ENCODE peak calls at places on chromosomes 13 and 19, in seven cellular contexts. Q is Calu3, F is astrocyte of the spinal cord, S is cardiac fibroblast, K is WTC11, I is fibroblast of the aortic adventitia, A is HCT116. J is an unnamed sample.

GRCh38 chr13:44908266-44908665 is 81.0 kb downstream of the NUFIP1 start:
- DNase-seq in I (no peak), Q (no peak), A (no peak), S (peak; percentile 9), K (no peak), F (no peak), J (no peak)

GRCh38 chr19:38251564-38252051 is 4.6 kb downstream of the PPP1R14A start:
- DNase-seq in F (no peak), Q (no peak), K (no peak), I (no peak), S (peak; percentile 40), A (no peak), J (no peak)

GRCh38 chr13:93182406-93182805 is 44.2 kb upstream of the GPC6 start:
- DNase-seq in F (no peak), Q (no peak), I (no peak), A (no peak), S (no peak), K (no peak), J (no peak)

GRCh38 chr19:10295305-10295846 is 5.6 kb downstream of the ICAM5 start:
- DNase-seq in A (no peak), Q (peak; percentile 49), F (no peak), I (no peak), K (peak; percentile 58), S (no peak), J (peak; percentile 58)

GRCh38 chr19:51654783-51655182 is 8.2 kb upstream of the SIGLEC14 start:
- DNase-seq in A (no peak), I (no peak), K (peak; percentile 34), S (no peak), F (no peak), Q (no peak), J (no peak)

GRCh38 chr13:112254900-112255299 is 121.3 kb upstream of the SPACA7 start:
- DNase-seq in F (no peak), S (no peak), K (no peak), Q (no peak), A (no peak), I (no peak), J (peak; percentile 9)

GRCh38 chr13:95355491-95355890 is 54.2 kb upstream of the ABCC4 start:
- DNase-seq in F (peak; percentile 66), K (no peak), I (peak; percentile 12), S (peak; percentile 51), Q (no peak), A (no peak), J (no peak)

GRCh38 chr13:21218351-21219043 is 42.0 kb downstream of the MRPL57 start:
- DNase-seq in K (no peak), Q (no peak), I (no peak), S (no peak), F (no peak), A (no peak), J (no peak)

GRCh38 chr13:40130871-40131636 is 475.6 kb downstream of the COG6 start:
- DNase-seq in I (peak; percentile 29), S (peak; percentile 92), K (no peak), Q (no peak), A (peak; percentile 40), F (peak; percentile 59), J (no peak)

GRCh38 chr13:39037410-39037879 is 444 bp downstream of the PROSER1 start:
- DNase-seq in A (no peak), K (no peak), Q (no peak), S (no peak), F (no peak), I (no peak), J (no peak)
- TF ChIP-seq CTCF in A (no peak), K (no peak), Q (no peak), S (no peak), F (no peak), I (no peak), J (no peak)

DNA sequence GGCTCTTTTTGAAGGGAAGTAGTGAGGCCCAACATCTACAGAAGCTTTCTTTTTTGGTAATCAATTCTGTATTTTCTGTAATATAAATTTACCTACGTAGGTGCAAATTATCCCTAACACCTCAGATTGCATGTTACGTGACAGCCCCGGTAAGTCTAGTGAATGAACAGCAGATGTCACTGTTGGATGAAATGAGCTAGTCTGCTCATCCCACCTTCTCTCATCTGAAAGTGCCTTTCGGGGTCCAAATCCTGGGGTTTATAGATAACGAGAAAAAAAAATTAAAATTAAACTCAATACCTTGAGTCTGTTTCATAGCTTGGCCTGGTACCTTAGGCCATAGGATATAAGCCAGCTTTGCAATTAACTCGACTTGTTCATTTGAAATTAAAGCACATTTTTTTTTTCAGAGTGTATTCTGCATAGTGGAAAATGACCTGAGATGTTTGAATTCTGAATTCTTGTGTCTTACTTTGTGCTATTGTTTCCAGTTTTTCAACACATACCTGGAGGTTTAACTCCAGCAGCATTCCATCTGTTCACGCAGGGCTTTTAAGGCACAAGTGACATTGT is 548.2 kb downstream of the GPC5 start:
- DNase-seq in A (no peak), S (peak; percentile 1), K (no peak), I (peak; percentile 0), F (peak; percentile 8), Q (no peak), J (no peak)
- TF ChIP-seq CTCF in A (no peak), S (peak; percentile 3), K (peak; percentile 37), I (no peak), F (peak; percentile 70), Q (no peak), J (peak; percentile 38)

DNA sequence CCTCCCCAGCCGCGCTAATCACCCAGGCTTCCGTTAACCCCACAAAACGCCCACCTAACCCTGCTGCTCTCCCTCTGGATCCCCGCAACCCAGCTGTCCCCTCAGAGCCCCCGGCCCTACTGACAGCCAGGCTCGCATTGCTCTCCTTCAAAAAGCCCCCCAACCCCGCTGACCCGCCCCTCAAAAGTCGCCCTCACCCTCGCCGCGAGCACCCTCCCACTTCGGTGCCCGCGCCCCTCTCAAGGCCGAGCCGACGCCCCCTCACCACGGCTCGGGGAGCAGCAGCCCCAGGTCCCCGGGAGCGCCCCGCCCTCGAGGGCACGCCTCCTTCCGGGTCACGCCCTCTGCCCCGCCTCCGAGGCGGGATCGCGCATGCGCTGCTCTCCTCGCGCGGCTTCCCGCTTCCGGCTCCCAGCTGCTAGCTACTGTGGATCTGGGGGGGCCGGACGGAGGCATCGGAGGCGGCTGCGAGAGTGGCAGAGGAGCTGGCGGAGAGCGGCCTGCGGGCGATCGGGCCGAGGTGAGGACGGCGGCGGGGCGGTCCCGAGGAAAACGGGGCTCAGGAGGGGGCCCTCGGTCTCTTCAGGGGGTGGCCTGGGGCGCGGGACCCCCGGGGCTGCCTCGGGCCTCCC is 46.1 kb downstream of the ARHGEF18 start:
- DNase-seq in A (peak; percentile 69), F (peak; percentile 83), I (peak; percentile 87), K (peak; percentile 91), S (peak; percentile 90), Q (peak; percentile 89), J (peak; percentile 93)
- TF ChIP-seq CTCF in A (no peak), F (no peak), I (peak; percentile 7), K (no peak), S (no peak), Q (no peak), J (no peak)

GRCh38 chr19:35497406-35497805 is 7.1 kb upstream of the KRTDAP start:
- DNase-seq in S (no peak), F (no peak), A (no peak), Q (no peak), I (no peak), K (no peak), J (no peak)
- TF ChIP-seq CTCF in S (no peak), F (no peak), A (no peak), Q (no peak), I (no peak), K (no peak), J (no peak)

J was measured in colonic mucosa.